ENCODE peak calls at places on chromosome 4, in eight cellular contexts. O is coronary artery, W is AG09309, P is WERI-Rb-1, H is psoas muscle, F is fibroblast of mammary gland, Z is IMR-90, A is dorsolateral prefrontal cortex. E is an unnamed sample.

GRCh38 chr4:42655921-42656735 is 777 bp downstream of the ATP8A1 start:
- DNase-seq in O (peak), W (no peak), P (peak), Z (no peak), F (no peak), H (peak), A (peak), E (peak)

GRCh38 chr4:124903995-124904722 is 191.6 kb upstream of the ANKRD50 start:
- DNase-seq in F (peak), A (no peak), O (no peak), P (no peak), Z (peak), W (no peak), H (peak), E (peak)

GRCh38 chr4:3707423-3708102 is 58.6 kb upstream of the ADRA2C start:
- DNase-seq in A (no peak), F (no peak), O (no peak), Z (no peak), W (no peak), H (no peak), P (no peak), E (peak)

GRCh38 chr4:151315212-151315886 is 10.1 kb downstream of the SH3D19 start:
- DNase-seq in O (no peak), H (no peak), P (no peak), F (no peak), A (no peak), W (no peak), Z (no peak), E (no peak)

GRCh38 chr4:122152699-122153328 is 683 bp downstream of the BLTP1 start:
- DNase-seq in O (peak), A (peak), H (peak), F (peak), P (peak), W (no peak), Z (peak), E (peak)

GRCh38 chr4:153618831-153619230 is 65.2 kb upstream of the TLR2 start:
- DNase-seq in H (no peak), P (no peak), Z (peak), A (no peak), W (no peak), F (peak), O (no peak), E (peak)

GRCh38 chr4:158540125-158540907 is 18.6 kb downstream of the RXFP1 start:
- DNase-seq in A (no peak), W (no peak), O (no peak), P (no peak), F (no peak), H (no peak), Z (no peak), E (no peak)

GRCh38 chr4:13642576-13642975 is 15.1 kb upstream of the BOD1L1 start:
- DNase-seq in H (no peak), O (no peak), F (peak), P (no peak), W (no peak), A (peak), Z (peak), E (no peak)

GRCh38 chr4:55078987-55079386 is 46.4 kb downstream of the KDR start:
- DNase-seq in W (peak), H (peak), P (no peak), A (no peak), O (no peak), Z (peak), F (peak), E (peak)

GRCh38 chr4:188006285-188006848 is 10.8 kb downstream of the ZFP42 start:
- DNase-seq in W (no peak), H (no peak), F (no peak), A (no peak), P (no peak), Z (no peak), O (no peak), E (no peak)

GRCh38 chr4:118834960-118835895 is 698 bp downstream of the SEC24D start:
- DNase-seq in Z (peak), W (peak), A (peak), O (peak), F (peak), P (peak), H (peak), E (peak)

GRCh38 chr4:100169796-100170485 is 20.3 kb downstream of the DDIT4L start:
- DNase-seq in A (no peak), Z (peak), W (no peak), F (peak), O (no peak), H (no peak), P (no peak), E (no peak)

GRCh38 chr4:42568610-42569207 is 88.2 kb downstream of the ATP8A1 start:
- DNase-seq in P (peak), Z (peak), A (peak), O (no peak), F (peak), W (peak), H (no peak), E (peak)

GRCh38 chr4:67886281-67886680 is 2.5 kb upstream of the TMPRSS11D start:
- DNase-seq in W (no peak), P (no peak), H (no peak), A (no peak), O (no peak), Z (peak), F (peak), E (peak)

GRCh38 chr4:39808231-39808749 is 110.4 kb downstream of the UBE2K start:
- DNase-seq in P (no peak), F (no peak), H (no peak), Z (no peak), W (no peak), O (no peak), A (no peak), E (no peak)

GRCh38 chr4:152165851-152166250 is 370.0 kb downstream of the FBXW7 start:
- DNase-seq in W (no peak), A (no peak), O (no peak), F (no peak), H (no peak), P (no peak), Z (no peak), E (no peak)

GRCh38 chr4:80115368-80116181 is 42.5 kb upstream of the ANTXR2 start:
- DNase-seq in O (no peak), A (no peak), Z (no peak), H (no peak), F (no peak), W (no peak), P (no peak), E (peak)

GRCh38 chr4:81504685-81505598 is 33.2 kb upstream of the RASGEF1B start:
- DNase-seq in A (no peak), H (peak), F (peak), P (peak), W (no peak), O (no peak), Z (no peak), E (no peak)

GRCh38 chr4:77188498-77189187 is 31.6 kb downstream of the CCNG2 start:
- DNase-seq in F (no peak), Z (no peak), W (no peak), H (no peak), O (no peak), A (no peak), P (no peak), E (no peak)

GRCh38 chr4:29151584-29151983 is 1568.6 kb upstream of the PCDH7 start:
- DNase-seq in O (no peak), Z (peak), P (no peak), A (no peak), H (no peak), W (peak), F (peak), E (no peak)

GRCh38 chr4:161522031-161522430 is 641.8 kb downstream of the FSTL5 start:
- DNase-seq in O (no peak), F (no peak), P (no peak), A (no peak), H (no peak), W (no peak), Z (no peak), E (no peak)

GRCh38 chr4:68021185-68021584 is 57.9 kb upstream of the TMPRSS11A start:
- DNase-seq in W (no peak), A (no peak), Z (no peak), O (no peak), H (no peak), P (no peak), F (peak), E (no peak)

GRCh38 chr4:88960576-88960975 is 96.4 kb downstream of the FAM13A start:
- DNase-seq in W (no peak), H (no peak), O (no peak), F (no peak), P (no peak), A (no peak), Z (no peak), E (no peak)

GRCh38 chr4:3285558-3286334 is 7.1 kb upstream of the RGS12 start:
- DNase-seq in H (peak), P (no peak), W (peak), F (peak), Z (peak), A (peak), O (peak), E (peak)

GRCh38 chr4:170111546-170111945 is 21.8 kb upstream of the AADAT start:
- DNase-seq in P (no peak), H (no peak), F (no peak), A (no peak), W (no peak), Z (no peak), O (no peak), E (no peak)

GRCh38 chr4:118307619-118308018 is 45.2 kb downstream of the PRSS12 start:
- DNase-seq in Z (peak), H (no peak), A (no peak), F (no peak), W (no peak), O (no peak), P (no peak), E (no peak)

GRCh38 chr4:152572417-152573086 is 36.7 kb upstream of the FBXW7 start:
- DNase-seq in Z (peak), W (peak), P (no peak), A (no peak), O (no peak), H (no peak), F (peak), E (no peak)

GRCh38 chr4:102959503-102959902 is 60.0 kb downstream of the SLC9B1 start:
- DNase-seq in H (no peak), A (no peak), Z (no peak), W (no peak), F (no peak), P (no peak), O (no peak), E (no peak)

GRCh38 chr4:102196221-102196620 is 149.1 kb downstream of the SLC39A8 start:
- DNase-seq in Z (no peak), O (no peak), P (peak), H (no peak), W (no peak), A (no peak), F (peak), E (peak)

GRCh38 chr4:161314371-161314770 is 849.4 kb downstream of the FSTL5 start:
- DNase-seq in P (no peak), W (no peak), Z (no peak), H (no peak), F (no peak), A (no peak), O (no peak), E (no peak)

GRCh38 chr4:51930557-51930956 is 87.6 kb downstream of the DCUN1D4 start:
- DNase-seq in P (no peak), F (peak), O (no peak), H (no peak), Z (no peak), W (no peak), A (no peak), E (no peak)

GRCh38 chr4:106565727-106566126 is 197.1 kb upstream of the GIMD1 start:
- DNase-seq in F (peak), W (no peak), P (no peak), A (no peak), Z (no peak), H (no peak), O (no peak), E (peak)

GRCh38 chr4:338759-339097 is 1.1 kb downstream of the ZNF141 start:
- DNase-seq in H (no peak), Z (no peak), W (no peak), A (no peak), P (peak), F (peak), O (no peak), E (no peak)

GRCh38 chr4:1656986-1657385 is 27.1 kb downstream of the FAM53A start:
- DNase-seq in Z (no peak), A (no peak), P (no peak), W (no peak), F (no peak), O (no peak), H (no peak), E (no peak)

GRCh38 chr4:68751138-68751537 is 64.7 kb upstream of the UGT2B10 start:
- DNase-seq in P (no peak), O (no peak), A (no peak), H (no peak), Z (no peak), F (no peak), W (no peak), E (no peak)

GRCh38 chr4:154277164-154277563 is 214.4 kb downstream of the DCHS2 start:
- DNase-seq in H (no peak), A (no peak), O (no peak), Z (no peak), W (no peak), P (no peak), F (no peak), E (no peak)

GRCh38 chr4:74235135-74235534 is 73.1 kb upstream of the EPGN start:
- DNase-seq in A (no peak), P (no peak), Z (no peak), F (no peak), H (no peak), W (no peak), O (no peak), E (no peak)

GRCh38 chr4:154152546-154152945 is 339.1 kb downstream of the DCHS2 start:
- DNase-seq in O (no peak), P (no peak), A (no peak), W (no peak), H (no peak), Z (no peak), F (no peak), E (no peak)

GRCh38 chr4:147480891-147481576 is at the start of gene EDNRA:
- DNase-seq in F (peak), H (peak), A (peak), W (no peak), Z (peak), O (peak), P (peak), E (peak)

GRCh38 chr4:155777971-155778710 is 19.3 kb downstream of the GUCY1B1 start:
- DNase-seq in P (no peak), Z (peak), W (no peak), H (no peak), O (no peak), F (peak), A (no peak), E (no peak)

GRCh38 chr4:8871417-8872401 is at the start of gene HMX1:
- DNase-seq in A (no peak), P (peak), W (no peak), H (peak), O (no peak), Z (no peak), F (no peak), E (no peak)
- H3K4me3 ChIP-seq in A (peak), P (peak), W (no peak), H (peak), O (peak), Z (no peak), F (no peak), E (no peak)

GRCh38 chr4:36420111-36420679 is 138.8 kb downstream of the DTHD1 start:
- DNase-seq in P (no peak), O (no peak), H (no peak), F (no peak), A (no peak), Z (no peak), W (no peak), E (no peak)

GRCh38 chr4:36411338-36411737 is 129.9 kb downstream of the DTHD1 start:
- DNase-seq in H (no peak), P (no peak), W (no peak), F (no peak), Z (no peak), O (no peak), A (no peak), E (no peak)

GRCh38 chr4:36414248-36414647 is 132.8 kb downstream of the DTHD1 start:
- DNase-seq in F (no peak), P (no peak), Z (no peak), O (no peak), A (no peak), H (no peak), W (no peak), E (no peak)
- TF ChIP-seq CTCF in F (no peak), P (no peak), Z (no peak), O (no peak), A (peak), H (no peak), W (no peak), E (no peak)

GRCh38 chr4:61443813-61444510 is 243.8 kb downstream of the ADGRL3 start:
- DNase-seq in A (no peak), O (no peak), P (no peak), F (peak), H (no peak), Z (peak), W (no peak), E (peak)
- H3K4me3 ChIP-seq in A (peak), O (no peak), P (no peak), F (no peak), H (no peak), Z (peak), W (no peak), E (no peak)

GRCh38 chr4:108446554-108446953 is 173.8 kb upstream of the RPL34 start:
- DNase-seq in H (no peak), P (no peak), W (no peak), A (no peak), O (no peak), F (no peak), Z (no peak), E (no peak)
- TF ChIP-seq CTCF in H (no peak), P (no peak), W (no peak), A (no peak), O (no peak), F (no peak), Z (no peak), E (no peak)

E was measured in foreskin fibroblast.